ENCODE peak calls at places on chromosomes 1 and 21, in six cellular contexts. P, L, I, R, B and V are unnamed samples.
A peak's percentile ranks its signal among the peaks of the same experiment; 100 is the strongest.

GRCh38 chr1:172764378-172764777 is 105.5 kb downstream of the FASLG start:
- DNase-seq in P (no peak), L (no peak), I (no peak), R (no peak), B (no peak), V (no peak)

GRCh38 chr1:84736445-84736844 is 46.2 kb upstream of the SSX2IP start:
- DNase-seq in P (no peak), L (no peak), I (no peak), R (no peak), B (no peak), V (no peak)

GRCh38 chr1:226569879-226570547 is 21.4 kb downstream of the STUM start:
- DNase-seq in P (peak; percentile 72), L (peak; percentile 78), I (peak; percentile 72), R (peak; percentile 16), B (no peak), V (no peak)

GRCh38 chr1:204924013-204924759 is 53.5 kb downstream of the NFASC start:
- DNase-seq in P (no peak), L (no peak), I (no peak), R (peak; percentile 66), B (no peak), V (no peak)

GRCh38 chr1:167599839-167600581 is 30.0 kb upstream of the RCSD1 start:
- DNase-seq in P (peak; percentile 55), L (no peak), I (peak; percentile 38), R (peak; percentile 18), B (peak; percentile 79), V (peak; percentile 41)

GRCh38 chr1:39946216-39946615 is 8.7 kb upstream of the MFSD2A start:
- DNase-seq in P (no peak), L (no peak), I (no peak), R (no peak), B (no peak), V (no peak)

GRCh38 chr1:38905985-38906384 is 24.6 kb upstream of the GJA9 start:
- DNase-seq in P (no peak), L (no peak), I (no peak), R (no peak), B (no peak), V (no peak)

GRCh38 chr1:205286335-205286950 is 35.1 kb downstream of the NUAK2 start:
- DNase-seq in P (no peak), L (no peak), I (no peak), R (no peak), B (peak; percentile 84), V (peak; percentile 93)

GRCh38 chr21:28617300-28617699 is 375.4 kb downstream of the LTN1 start:
- DNase-seq in P (no peak), L (no peak), I (no peak), R (no peak), B (no peak), V (no peak)

GRCh38 chr1:204637985-204638356 is 47.6 kb downstream of the LRRN2 start:
- DNase-seq in P (no peak), L (no peak), I (peak; percentile 84), R (no peak), B (no peak), V (no peak)

GRCh38 chr1:98749152-98749756 is 87.7 kb downstream of the SNX7 start:
- DNase-seq in P (no peak), L (no peak), I (no peak), R (no peak), B (no peak), V (no peak)

GRCh38 chr1:22978299-22978698 is 5.6 kb upstream of the LACTBL1 start:
- DNase-seq in P (no peak), L (no peak), I (no peak), R (no peak), B (no peak), V (no peak)

GRCh38 chr1:92774407-92774806 is 10.5 kb downstream of the EVI5 start:
- DNase-seq in P (no peak), L (no peak), I (no peak), R (no peak), B (no peak), V (no peak)

DNA sequence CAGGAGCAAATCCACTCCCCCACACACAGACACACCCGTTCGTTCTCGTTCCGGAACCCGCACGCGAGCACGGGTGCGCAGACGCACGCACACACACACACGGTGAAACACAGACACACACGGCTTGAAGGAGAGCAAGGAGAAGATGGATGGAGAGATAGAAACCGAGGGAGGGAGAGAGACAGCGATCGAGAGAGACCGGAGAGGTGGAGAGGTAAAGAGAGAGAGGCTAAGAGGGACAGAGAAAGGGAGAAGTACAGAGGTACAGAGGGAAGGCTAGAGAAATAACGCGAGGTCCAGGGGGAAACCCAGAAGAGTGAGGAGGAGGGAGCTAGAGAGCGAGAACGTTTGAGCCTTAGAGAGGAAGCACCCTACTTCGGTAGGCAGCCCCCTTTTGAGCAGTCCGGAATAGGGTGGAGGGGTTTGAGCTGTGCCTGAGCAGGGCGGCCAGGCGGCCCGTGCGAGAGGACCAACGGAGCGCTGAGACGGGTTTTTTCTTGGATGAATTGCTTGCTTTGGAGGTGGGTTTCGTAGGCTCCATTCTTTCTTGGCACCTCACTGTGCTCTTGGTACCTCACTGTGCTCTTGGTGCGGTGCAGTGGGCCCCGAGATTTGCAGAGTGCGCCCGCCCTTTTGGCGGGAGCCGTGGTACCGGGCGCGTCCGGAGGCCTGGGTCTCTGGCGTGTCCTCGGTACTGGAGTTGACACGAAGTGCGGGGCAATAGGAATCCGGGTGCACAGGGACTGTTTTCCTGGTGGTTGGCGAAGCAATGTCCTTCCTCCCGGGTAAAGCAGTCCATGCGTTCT is 88.4 kb upstream of the RHOU start:
- DNase-seq in P (no peak), L (peak; percentile 66), I (peak; percentile 55), R (peak; percentile 48), B (no peak), V (peak; percentile 69)
- H3K27me3 ChIP-seq in P (peaks cover 18% of the 10 kb centered on the region), L (peaks cover 50% of the 10 kb centered on the region), I (no peaks in the 10 kb centered on the region), R (no peaks in the 10 kb centered on the region), B (peaks cover 11% of the 10 kb centered on the region), V (no peaks in the 10 kb centered on the region)

GRCh38 chr1:182600745-182601415 is 3.3 kb downstream of the RGS16 start:
- DNase-seq in P (no peak), L (no peak), I (no peak), R (no peak), B (no peak), V (no peak)
- TF ChIP-seq GABPA in P (no peak), L (no peak), I (no peak), R (no peak), B (no peak), V (no peak)

DNA sequence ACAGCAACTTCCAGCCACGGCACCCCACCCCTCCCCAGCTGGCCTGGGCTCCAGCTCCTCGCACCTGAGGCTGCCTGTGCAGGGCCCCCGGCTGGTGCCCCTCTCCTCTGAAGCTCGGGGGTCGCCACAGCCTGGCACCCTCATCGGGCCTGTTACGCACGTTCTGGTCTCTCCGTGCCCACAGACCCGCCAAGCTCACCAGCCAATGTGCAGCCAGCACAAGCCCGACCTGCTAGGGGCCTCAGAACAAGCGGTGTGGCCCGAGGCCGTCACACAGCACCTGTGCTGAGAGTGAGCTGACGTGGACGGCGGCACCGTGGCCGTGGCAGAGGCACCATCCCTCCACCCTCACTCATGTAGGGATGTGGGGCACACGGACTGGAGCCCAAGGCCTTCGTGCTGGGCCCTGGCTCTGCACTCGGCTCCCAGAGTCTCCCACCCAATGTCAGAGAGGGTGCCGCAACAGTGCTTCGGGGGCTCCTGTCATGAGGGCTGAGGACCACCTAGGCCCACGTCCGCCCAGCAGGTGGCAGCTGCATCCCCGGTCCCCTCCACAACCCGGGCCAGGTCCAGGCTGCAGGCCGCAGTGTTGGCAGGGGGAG is 4.4 kb upstream of the SAMD11 start:
- DNase-seq in P (no peak), L (no peak), I (peak; percentile 69), R (no peak), B (no peak), V (no peak)
- TF ChIP-seq CTCF in P (peak; percentile 21), L (no peak), I (no peak), R (peak; percentile 62), B (no peak), V (no peak)

GRCh38 chr21:44934276-44934675 is 5.6 kb upstream of the SLX9 start:
- DNase-seq in P (no peak), L (no peak), I (no peak), R (no peak), B (no peak), V (no peak)

GRCh38 chr21:44933199-44933937 is 6.5 kb upstream of the SLX9 start:
- DNase-seq in P (no peak), L (no peak), I (no peak), R (no peak), B (no peak), V (no peak)

GRCh38 chr21:44935533-44935927 is 4.3 kb upstream of the SLX9 start:
- DNase-seq in P (peak; percentile 40), L (no peak), I (no peak), R (no peak), B (no peak), V (no peak)

GRCh38 chr21:44933938-44934260 is 5.9 kb upstream of the SLX9 start:
- DNase-seq in P (no peak), L (no peak), I (no peak), R (no peak), B (no peak), V (no peak)

DNA sequence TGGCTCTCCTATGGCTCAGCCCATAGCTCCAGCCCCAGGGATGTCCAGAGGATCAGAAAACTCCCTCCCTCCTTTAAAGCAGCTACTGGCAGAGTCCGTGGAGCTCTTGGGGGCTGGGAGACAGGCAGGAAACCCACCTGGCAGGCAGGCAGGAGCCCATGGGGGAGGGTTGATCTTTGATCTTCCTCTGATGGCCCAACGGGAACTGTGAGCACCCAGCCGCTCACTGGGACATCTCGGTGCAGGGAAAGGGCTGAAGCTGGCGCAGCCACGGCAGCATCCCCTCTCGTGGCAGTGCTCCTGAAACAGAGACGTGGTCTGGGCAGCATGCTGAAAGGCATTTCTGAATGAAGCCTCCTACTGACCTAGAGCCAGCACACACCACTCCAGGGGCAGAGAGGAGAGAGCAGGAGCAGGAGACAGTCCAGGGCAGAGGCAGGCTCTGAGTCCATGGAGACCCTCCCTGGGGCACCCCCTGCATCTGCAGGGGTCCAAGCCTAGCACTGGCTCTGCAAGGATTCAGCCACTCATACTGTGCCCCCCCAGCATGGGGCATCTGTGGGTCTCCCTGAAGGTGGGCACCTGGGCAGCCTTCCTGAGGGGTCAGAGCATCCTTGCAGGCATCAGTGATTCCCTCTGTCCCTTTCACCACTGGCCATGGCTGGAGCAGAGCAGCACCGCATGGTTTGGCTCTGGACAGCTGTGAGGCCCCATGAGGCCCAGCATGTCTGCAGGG is 4.9 kb upstream of the SLX9 start:
- DNase-seq in P (no peak), L (no peak), I (no peak), R (no peak), B (no peak), V (no peak)
- H3K27me3 ChIP-seq in P (peaks cover 13% of the 10 kb centered on the region), L (peaks cover 44% of the 10 kb centered on the region), I (peaks cover 15% of the 10 kb centered on the region), R (peaks cover 1% of the 10 kb centered on the region), B (no peaks in the 10 kb centered on the region), V (no peaks in the 10 kb centered on the region)